ENCODE peak calls at places on chromosomes 2 and 18, in ten cellular contexts. B is posterior vena cava, A is HEK293T, S is Calu3, O is NCI-H1417, F is RWPE1, M is WERI-Rb-1, Q is Daoy, N is left cardiac atrium, Z is WTC11. W is an unnamed sample.

GRCh38 chr2:238970553-238971081 is 122.7 kb downstream of the TWIST2 start:
- DNase-seq in B (no peak), A (peak), S (peak), O (peak), F (peak), M (peak), Q (peak), N (peak), Z (peak), W (peak)

GRCh38 chr2:168449419-168449818 is 6.7 kb upstream of the CERS6 start:
- DNase-seq in B (no peak), A (no peak), S (no peak), O (no peak), F (no peak), M (no peak), Q (no peak), N (no peak), Z (no peak), W (no peak)

GRCh38 chr2:143452817-143453462 is 323.7 kb downstream of the ARHGAP15 start:
- DNase-seq in B (no peak), A (no peak), S (no peak), O (no peak), F (no peak), M (no peak), Q (no peak), N (no peak), Z (no peak), W (no peak)

GRCh38 chr18:78999939-79000338 is 20.3 kb downstream of the SALL3 start:
- DNase-seq in B (no peak), A (no peak), S (peak), O (peak), F (no peak), M (no peak), Q (no peak), N (no peak), Z (no peak), W (no peak)

GRCh38 chr2:220585241-220585640 is 957.8 kb downstream of the SLC4A3 start:
- DNase-seq in B (no peak), A (no peak), S (no peak), O (no peak), F (no peak), M (no peak), Q (no peak), N (no peak), Z (no peak), W (no peak)

GRCh38 chr2:25537526-25537925 is 135.9 kb downstream of the DTNB start:
- DNase-seq in B (no peak), A (no peak), S (no peak), O (no peak), F (no peak), M (no peak), Q (no peak), N (no peak), Z (no peak), W (peak)

GRCh38 chr2:55048925-55049793 is 1.1 kb downstream of the RTN4 start:
- DNase-seq in B (peak), A (peak), S (peak), O (peak), F (peak), M (peak), Q (peak), N (peak), Z (peak), W (peak)

GRCh38 chr2:131143803-131144202 is 38.7 kb downstream of the PLEKHB2 start:
- DNase-seq in B (peak), A (no peak), S (no peak), O (no peak), F (no peak), M (no peak), Q (no peak), N (no peak), Z (no peak), W (no peak)

GRCh38 chr2:230184727-230185578 is 34.8 kb downstream of the SP110 start:
- DNase-seq in B (no peak), A (no peak), S (no peak), O (peak), F (no peak), M (no peak), Q (no peak), N (no peak), Z (no peak), W (no peak)

GRCh38 chr2:149872041-149872440 is 284.5 kb upstream of the MMADHC start:
- DNase-seq in B (no peak), A (no peak), S (no peak), O (no peak), F (no peak), M (no peak), Q (no peak), N (no peak), Z (no peak), W (no peak)

GRCh38 chr2:123738643-123739042 is 286.4 kb upstream of the CNTNAP5 start:
- DNase-seq in B (no peak), A (no peak), S (no peak), O (no peak), F (peak), M (no peak), Q (no peak), N (no peak), Z (no peak), W (no peak)

GRCh38 chr2:70482401-70482800 is 71.2 kb downstream of the TGFA start:
- DNase-seq in B (no peak), A (no peak), S (no peak), O (no peak), F (no peak), M (no peak), Q (no peak), N (no peak), Z (no peak), W (peak)

GRCh38 chr2:133331437-133331836 is 236.8 kb downstream of the NCKAP5 start:
- DNase-seq in B (no peak), A (no peak), S (no peak), O (peak), F (no peak), M (no peak), Q (no peak), N (no peak), Z (no peak), W (peak)

GRCh38 chr2:13578547-13578946 is 861.8 kb downstream of the TRIB2 start:
- DNase-seq in B (no peak), A (no peak), S (no peak), O (no peak), F (no peak), M (no peak), Q (no peak), N (no peak), Z (no peak), W (no peak)

GRCh38 chr2:197011777-197012641 is 85.5 kb upstream of the PGAP1 start:
- DNase-seq in B (no peak), A (peak), S (peak), O (peak), F (peak), M (peak), Q (peak), N (no peak), Z (no peak), W (peak)

GRCh38 chr2:105882920-105883319 is 138.2 kb downstream of the NCK2 start:
- DNase-seq in B (no peak), A (no peak), S (no peak), O (no peak), F (no peak), M (no peak), Q (no peak), N (no peak), Z (no peak), W (no peak)

GRCh38 chr2:223815884-223816570 is 21.4 kb downstream of the AP1S3 start:
- DNase-seq in B (no peak), A (no peak), S (no peak), O (no peak), F (no peak), M (no peak), Q (peak), N (no peak), Z (no peak), W (peak)

GRCh38 chr18:52426041-52426440 is 86.0 kb downstream of the DCC start:
- DNase-seq in B (no peak), A (no peak), S (no peak), O (no peak), F (no peak), M (no peak), Q (no peak), N (no peak), Z (no peak), W (no peak)

GRCh38 chr2:240237609-240238151 is 97.2 kb upstream of the OTOS start:
- DNase-seq in B (no peak), A (no peak), S (peak), O (peak), F (peak), M (no peak), Q (no peak), N (no peak), Z (no peak), W (no peak)

GRCh38 chr2:44844651-44845270 is 96.7 kb upstream of the SIX3 start:
- DNase-seq in B (no peak), A (no peak), S (no peak), O (no peak), F (peak), M (no peak), Q (peak), N (no peak), Z (no peak), W (no peak)

GRCh38 chr2:105397959-105398521 is 811 bp downstream of the FHL2 start:
- DNase-seq in B (no peak), A (no peak), S (no peak), O (peak), F (no peak), M (no peak), Q (no peak), N (peak), Z (no peak), W (no peak)

GRCh38 chr18:57802166-57802868 is 798 bp downstream of the ATP8B1 start:
- DNase-seq in B (no peak), A (no peak), S (no peak), O (peak), F (no peak), M (no peak), Q (peak), N (no peak), Z (peak), W (no peak)

GRCh38 chr2:234957533-234958135 is 5.8 kb downstream of the SH3BP4 start:
- DNase-seq in B (peak), A (no peak), S (no peak), O (no peak), F (peak), M (no peak), Q (peak), N (no peak), Z (no peak), W (no peak)

GRCh38 chr2:164879901-164880535 is 38.4 kb upstream of the COBLL1 start:
- DNase-seq in B (no peak), A (no peak), S (no peak), O (no peak), F (no peak), M (no peak), Q (no peak), N (no peak), Z (no peak), W (no peak)

GRCh38 chr2:141341444-141341843 is 789.4 kb downstream of the LRP1B start:
- DNase-seq in B (no peak), A (no peak), S (no peak), O (no peak), F (peak), M (no peak), Q (peak), N (no peak), Z (no peak), W (peak)

GRCh38 chr2:80476535-80477117 is 172.1 kb upstream of the LRRTM1 start:
- DNase-seq in B (no peak), A (no peak), S (no peak), O (no peak), F (no peak), M (no peak), Q (no peak), N (no peak), Z (no peak), W (no peak)

GRCh38 chr18:54716586-54716985 is 111.7 kb upstream of the RAB27B start:
- DNase-seq in B (no peak), A (no peak), S (no peak), O (no peak), F (no peak), M (no peak), Q (no peak), N (no peak), Z (no peak), W (no peak)

GRCh38 chr2:154264024-154264423 is 392.3 kb downstream of the GALNT13 start:
- DNase-seq in B (no peak), A (no peak), S (peak), O (no peak), F (peak), M (no peak), Q (no peak), N (no peak), Z (no peak), W (no peak)

GRCh38 chr2:43419886-43420285 is 176.0 kb downstream of the THADA start:
- DNase-seq in B (no peak), A (no peak), S (peak), O (no peak), F (no peak), M (no peak), Q (no peak), N (no peak), Z (no peak), W (no peak)

GRCh38 chr2:196160101-196160500 is 11.3 kb downstream of the STK17B start:
- DNase-seq in B (no peak), A (no peak), S (peak), O (no peak), F (peak), M (no peak), Q (peak), N (no peak), Z (no peak), W (peak)

GRCh38 chr18:26532367-26533340 is 15.7 kb downstream of the KCTD1 start:
- DNase-seq in B (no peak), A (no peak), S (no peak), O (no peak), F (no peak), M (no peak), Q (no peak), N (no peak), Z (no peak), W (no peak)

GRCh38 chr2:46068604-46069003 is 228.6 kb upstream of the EPAS1 start:
- DNase-seq in B (no peak), A (no peak), S (no peak), O (no peak), F (no peak), M (no peak), Q (no peak), N (no peak), Z (no peak), W (no peak)

GRCh38 chr2:176132397-176133086 is 3.0 kb downstream of the HOXD8 start:
- DNase-seq in B (no peak), A (no peak), S (no peak), O (peak), F (no peak), M (peak), Q (no peak), N (no peak), Z (no peak), W (no peak)

GRCh38 chr18:36934884-36935283 is 106.0 kb downstream of the KIAA1328 start:
- DNase-seq in B (no peak), A (no peak), S (no peak), O (no peak), F (no peak), M (no peak), Q (peak), N (no peak), Z (no peak), W (no peak)

GRCh38 chr2:188382107-188382506 is 90.4 kb downstream of the GULP1 start:
- DNase-seq in B (no peak), A (no peak), S (no peak), O (no peak), F (no peak), M (no peak), Q (no peak), N (no peak), Z (no peak), W (no peak)

GRCh38 chr2:96374211-96374951 is 38.8 kb downstream of the NCAPH start:
- DNase-seq in B (no peak), A (no peak), S (peak), O (peak), F (peak), M (no peak), Q (peak), N (peak), Z (no peak), W (peak)

GRCh38 chr2:79993144-79993543 is 311.4 kb downstream of the LRRTM1 start:
- DNase-seq in B (no peak), A (no peak), S (no peak), O (no peak), F (no peak), M (no peak), Q (no peak), N (no peak), Z (no peak), W (peak)

GRCh38 chr18:50662177-50662576 is 102.3 kb downstream of the MAPK4 start:
- DNase-seq in B (no peak), A (peak), S (no peak), O (peak), F (no peak), M (peak), Q (no peak), N (no peak), Z (no peak), W (no peak)

W was measured in Caki2.